ENCODE peak calls at places on chromosome 1, in six cellular contexts. One of them, this sample, is unnamed. For H3K4me1, the result is how much of the 10 kb centered on the place peaks cover.

GRCh38 chr1:238107322-238107721 is 216.6 kb upstream of the ZP4 start:
- DNase-seq in tibial artery: no peak
- DNase-seq in sigmoid colon: no peak
- DNase-seq in RWPE2: no peak
- DNase-seq in kidney: no peak
- DNase-seq in testis: no peak
- DNase-seq in this sample: no peak

GRCh38 chr1:7045897-7046296 is 260.6 kb downstream of the CAMTA1 start:
- DNase-seq in testis: no peak
- DNase-seq in RWPE2: no peak
- DNase-seq in sigmoid colon: no peak
- DNase-seq in kidney: no peak
- DNase-seq in tibial artery: no peak
- DNase-seq in this sample: no peak

GRCh38 chr1:37764888-37765441 is at the start of gene EPHA10:
- DNase-seq in RWPE2: no peak
- DNase-seq in tibial artery: no peak
- DNase-seq in kidney: peak
- DNase-seq in testis: peak
- DNase-seq in sigmoid colon: no peak
- DNase-seq in this sample: no peak

GRCh38 chr1:154863702-154864174 is 6.3 kb downstream of the KCNN3 start:
- DNase-seq in kidney: no peak
- DNase-seq in testis: no peak
- DNase-seq in tibial artery: no peak
- DNase-seq in sigmoid colon: no peak
- DNase-seq in RWPE2: no peak
- DNase-seq in this sample: no peak

GRCh38 chr1:187042538-187042937 is 213.8 kb downstream of the PLA2G4A start:
- DNase-seq in sigmoid colon: no peak
- DNase-seq in tibial artery: no peak
- DNase-seq in testis: no peak
- DNase-seq in RWPE2: no peak
- DNase-seq in kidney: no peak
- DNase-seq in this sample: no peak

GRCh38 chr1:29823536-29823935 is 587.2 kb downstream of the PTPRU start:
- DNase-seq in sigmoid colon: no peak
- DNase-seq in testis: no peak
- DNase-seq in RWPE2: no peak
- DNase-seq in tibial artery: peak
- DNase-seq in kidney: no peak
- DNase-seq in this sample: no peak

GRCh38 chr1:204255225-204255624 is 41.4 kb upstream of the GOLT1A start:
- DNase-seq in kidney: no peak
- DNase-seq in RWPE2: no peak
- DNase-seq in sigmoid colon: no peak
- DNase-seq in testis: no peak
- DNase-seq in tibial artery: no peak
- DNase-seq in this sample: no peak

GRCh38 chr1:185938396-185938795 is 204.2 kb downstream of the HMCN1 start:
- DNase-seq in testis: no peak
- DNase-seq in kidney: no peak
- DNase-seq in sigmoid colon: no peak
- DNase-seq in RWPE2: no peak
- DNase-seq in tibial artery: no peak
- DNase-seq in this sample: no peak

GRCh38 chr1:212487774-212488435 is 55.2 kb downstream of the NENF start:
- DNase-seq in RWPE2: no peak
- DNase-seq in kidney: no peak
- DNase-seq in sigmoid colon: no peak
- DNase-seq in tibial artery: no peak
- DNase-seq in testis: no peak
- DNase-seq in this sample: no peak
- H3K4me1 ChIP-seq in RWPE2: under half
- H3K4me1 ChIP-seq in kidney: under half
- H3K4me1 ChIP-seq in sigmoid colon: under half
- H3K4me1 ChIP-seq in tibial artery: under half
- H3K4me1 ChIP-seq in testis: under half
- H3K4me1 ChIP-seq in this sample: under half

DNA sequence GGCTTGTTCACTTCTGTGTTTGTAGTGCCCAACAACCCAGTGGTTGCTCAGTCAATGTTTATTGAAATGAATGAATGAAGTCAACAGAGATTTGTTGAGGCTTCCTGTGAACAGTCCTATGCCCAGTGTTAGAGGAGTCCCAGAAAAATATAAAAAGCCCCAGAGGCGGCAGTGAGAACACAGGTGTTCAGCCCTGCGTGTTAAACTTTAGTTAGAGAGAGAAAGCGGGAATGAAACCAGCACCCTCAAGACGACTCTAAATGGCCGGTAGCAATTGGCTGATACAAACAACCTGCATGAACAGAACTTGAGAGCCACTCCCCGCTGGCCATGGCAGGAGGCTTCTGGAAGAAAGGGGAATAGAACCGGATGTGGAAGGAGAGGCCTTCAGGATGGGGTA is 22.6 kb downstream of the TMEM51 start:
- DNase-seq in tibial artery: no peak
- DNase-seq in RWPE2: no peak
- DNase-seq in kidney: no peak
- DNase-seq in sigmoid colon: no peak
- DNase-seq in testis: no peak
- DNase-seq in this sample: no peak
- H3K4me1 ChIP-seq in tibial artery: under half
- H3K4me1 ChIP-seq in RWPE2: under half
- H3K4me1 ChIP-seq in kidney: half or more
- H3K4me1 ChIP-seq in sigmoid colon: half or more
- H3K4me1 ChIP-seq in testis: under half
- H3K4me1 ChIP-seq in this sample: under half

GRCh38 chr1:248825136-248825535 is 579 bp downstream of the SH3BP5L start:
- DNase-seq in kidney: no peak
- DNase-seq in sigmoid colon: no peak
- DNase-seq in testis: no peak
- DNase-seq in RWPE2: no peak
- DNase-seq in tibial artery: peak
- DNase-seq in this sample: no peak
- H3K4me1 ChIP-seq in kidney: half or more
- H3K4me1 ChIP-seq in sigmoid colon: half or more
- H3K4me1 ChIP-seq in testis: under half
- H3K4me1 ChIP-seq in RWPE2: under half
- H3K4me1 ChIP-seq in tibial artery: half or more
- H3K4me1 ChIP-seq in this sample: half or more

GRCh38 chr1:150557813-150558212 is 8.6 kb downstream of the ADAMTSL4 start:
- DNase-seq in testis: no peak
- DNase-seq in kidney: no peak
- DNase-seq in tibial artery: peak
- DNase-seq in RWPE2: no peak
- DNase-seq in sigmoid colon: no peak
- DNase-seq in this sample: no peak

GRCh38 chr1:150557065-150557600 is 7.9 kb downstream of the ADAMTSL4 start:
- DNase-seq in sigmoid colon: no peak
- DNase-seq in kidney: no peak
- DNase-seq in testis: no peak
- DNase-seq in RWPE2: no peak
- DNase-seq in tibial artery: no peak
- DNase-seq in this sample: no peak

GRCh38 chr1:150555198-150555970 is 6.2 kb downstream of the ADAMTSL4 start:
- DNase-seq in testis: no peak
- DNase-seq in sigmoid colon: no peak
- DNase-seq in kidney: no peak
- DNase-seq in RWPE2: no peak
- DNase-seq in tibial artery: no peak
- DNase-seq in this sample: no peak

GRCh38 chr1:150558328-150558727 is 9.1 kb downstream of the ADAMTSL4 start:
- DNase-seq in testis: no peak
- DNase-seq in RWPE2: no peak
- DNase-seq in sigmoid colon: no peak
- DNase-seq in tibial artery: peak
- DNase-seq in kidney: no peak
- DNase-seq in this sample: no peak

DNA sequence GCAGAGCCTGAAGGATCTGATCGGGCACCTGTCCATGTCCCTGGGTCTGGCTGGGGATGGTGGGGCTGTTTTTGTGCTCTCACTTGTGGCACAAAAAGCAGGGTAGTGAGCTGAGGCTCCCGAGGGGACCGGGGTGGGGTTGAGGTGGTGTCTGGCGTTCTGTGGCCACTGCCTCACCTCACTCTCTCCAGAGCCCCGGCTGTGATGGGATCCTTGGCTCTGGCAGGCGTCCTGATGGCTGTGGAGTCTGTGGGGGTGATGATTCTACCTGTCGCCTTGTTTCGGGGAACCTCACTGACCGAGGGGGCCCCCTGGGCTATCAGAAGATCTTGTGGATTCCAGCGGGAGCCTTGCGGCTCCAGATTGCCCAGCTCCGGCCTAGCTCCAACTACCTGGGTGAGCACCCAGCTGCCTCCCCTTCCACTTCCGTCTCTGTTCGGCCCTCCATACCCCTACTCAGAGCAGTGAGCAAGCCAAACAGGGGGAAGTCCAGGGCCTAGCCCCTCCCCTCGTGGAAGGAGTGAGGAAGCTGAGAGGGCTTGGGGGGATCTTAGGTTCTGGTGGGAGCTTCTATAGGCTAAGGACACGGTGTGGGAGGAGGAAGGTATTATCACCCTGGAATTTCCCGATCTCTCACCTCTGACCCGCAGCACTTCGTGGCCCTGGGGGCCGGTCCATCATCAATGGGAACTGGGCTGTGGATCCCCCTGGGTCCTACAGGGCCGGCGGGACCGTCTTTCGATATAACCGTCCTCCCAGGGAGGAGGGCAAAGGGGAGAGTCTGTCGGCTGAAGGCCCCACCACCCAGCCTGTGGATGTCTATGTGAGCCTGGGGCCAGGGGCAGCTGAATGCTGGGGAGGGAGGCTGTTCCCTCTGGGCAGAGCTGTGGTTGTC is 7.0 kb downstream of the ADAMTSL4 start:
- DNase-seq in tibial artery: no peak
- DNase-seq in kidney: no peak
- DNase-seq in RWPE2: no peak
- DNase-seq in sigmoid colon: no peak
- DNase-seq in testis: no peak
- DNase-seq in this sample: no peak
- H3K4me1 ChIP-seq in tibial artery: half or more
- H3K4me1 ChIP-seq in kidney: under half
- H3K4me1 ChIP-seq in RWPE2: under half
- H3K4me1 ChIP-seq in sigmoid colon: half or more
- H3K4me1 ChIP-seq in testis: under half
- H3K4me1 ChIP-seq in this sample: half or more

DNA sequence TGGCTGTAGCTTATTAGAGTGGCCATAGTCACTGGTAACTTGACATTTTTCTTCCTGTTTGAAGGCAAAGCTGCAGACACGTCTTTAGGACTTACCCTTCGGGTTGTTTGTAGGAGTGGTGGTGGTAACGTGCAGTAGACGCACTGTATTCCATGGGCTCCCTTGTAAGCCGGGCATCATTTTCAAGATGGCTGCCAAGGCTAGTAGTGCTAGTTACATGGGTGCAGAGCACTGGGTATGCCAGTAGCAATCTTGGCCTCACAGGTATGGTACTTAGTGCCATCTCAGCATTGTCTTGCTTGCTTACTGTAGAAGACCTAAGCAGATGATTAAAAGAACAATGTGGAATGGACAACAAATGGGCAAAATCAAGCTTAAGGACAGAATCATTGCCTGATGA is 1.9 kb downstream of the YBX1 start:
- DNase-seq in kidney: no peak
- DNase-seq in sigmoid colon: no peak
- DNase-seq in RWPE2: no peak
- DNase-seq in tibial artery: no peak
- DNase-seq in testis: peak
- DNase-seq in this sample: no peak
- H3K4me1 ChIP-seq in kidney: under half
- H3K4me1 ChIP-seq in sigmoid colon: half or more
- H3K4me1 ChIP-seq in RWPE2: under half
- H3K4me1 ChIP-seq in tibial artery: under half
- H3K4me1 ChIP-seq in testis: under half
- H3K4me1 ChIP-seq in this sample: half or more

GRCh38 chr1:36354486-36354885 is 31.0 kb upstream of the EVA1B start:
- DNase-seq in sigmoid colon: no peak
- DNase-seq in testis: no peak
- DNase-seq in kidney: peak
- DNase-seq in tibial artery: no peak
- DNase-seq in RWPE2: no peak
- DNase-seq in this sample: no peak
- H3K4me1 ChIP-seq in sigmoid colon: under half
- H3K4me1 ChIP-seq in testis: under half
- H3K4me1 ChIP-seq in kidney: under half
- H3K4me1 ChIP-seq in tibial artery: under half
- H3K4me1 ChIP-seq in RWPE2: under half
- H3K4me1 ChIP-seq in this sample: under half

DNA sequence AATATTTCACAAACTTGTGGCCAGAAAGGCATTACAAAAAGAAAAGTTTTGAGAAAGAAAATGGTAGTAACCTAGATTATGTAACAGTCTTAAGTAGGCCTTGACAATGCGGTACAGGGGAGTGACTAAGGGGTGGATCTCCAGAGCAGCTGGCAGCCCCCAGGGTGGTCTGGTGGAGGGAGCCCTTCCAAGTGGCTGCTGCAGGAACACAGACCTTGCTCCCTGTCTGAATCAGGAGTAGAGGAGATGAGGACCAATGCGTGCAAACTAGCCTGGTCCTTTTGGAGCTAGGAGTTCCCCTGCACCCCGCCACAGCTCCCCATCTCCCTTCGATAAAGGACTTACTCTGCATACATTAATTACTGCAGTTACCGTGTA is 189.0 kb downstream of the NFIA start:
- DNase-seq in testis: no peak
- DNase-seq in kidney: no peak
- DNase-seq in tibial artery: no peak
- DNase-seq in RWPE2: no peak
- DNase-seq in sigmoid colon: no peak
- DNase-seq in this sample: no peak
- H3K4me1 ChIP-seq in testis: under half
- H3K4me1 ChIP-seq in kidney: under half
- H3K4me1 ChIP-seq in tibial artery: under half
- H3K4me1 ChIP-seq in RWPE2: under half
- H3K4me1 ChIP-seq in sigmoid colon: under half
- H3K4me1 ChIP-seq in this sample: half or more

GRCh38 chr1:85339671-85340399 is 63.4 kb upstream of the BCL10 start:
- DNase-seq in testis: no peak
- DNase-seq in sigmoid colon: no peak
- DNase-seq in kidney: no peak
- DNase-seq in RWPE2: no peak
- DNase-seq in tibial artery: no peak
- DNase-seq in this sample: no peak
- H3K4me1 ChIP-seq in testis: under half
- H3K4me1 ChIP-seq in sigmoid colon: under half
- H3K4me1 ChIP-seq in kidney: under half
- H3K4me1 ChIP-seq in RWPE2: under half
- H3K4me1 ChIP-seq in tibial artery: under half
- H3K4me1 ChIP-seq in this sample: under half

GRCh38 chr1:218498061-218498938 is 153.2 kb downstream of the TGFB2 start:
- DNase-seq in RWPE2: no peak
- DNase-seq in tibial artery: no peak
- DNase-seq in kidney: no peak
- DNase-seq in testis: no peak
- DNase-seq in sigmoid colon: no peak
- DNase-seq in this sample: no peak
- H3K4me1 ChIP-seq in RWPE2: under half
- H3K4me1 ChIP-seq in tibial artery: under half
- H3K4me1 ChIP-seq in kidney: under half
- H3K4me1 ChIP-seq in testis: under half
- H3K4me1 ChIP-seq in sigmoid colon: under half
- H3K4me1 ChIP-seq in this sample: under half

GRCh38 chr1:60345049-60345448 is 271.5 kb upstream of the C1orf87 start:
- DNase-seq in sigmoid colon: no peak
- DNase-seq in RWPE2: no peak
- DNase-seq in kidney: no peak
- DNase-seq in tibial artery: no peak
- DNase-seq in testis: no peak
- DNase-seq in this sample: no peak
- H3K4me1 ChIP-seq in sigmoid colon: under half
- H3K4me1 ChIP-seq in RWPE2: under half
- H3K4me1 ChIP-seq in kidney: under half
- H3K4me1 ChIP-seq in tibial artery: under half
- H3K4me1 ChIP-seq in testis: under half
- H3K4me1 ChIP-seq in this sample: under half

This sample was measured in left ventricle myocardium inferior.